ENCODE peak calls at places on chromosomes 6 and 20, in eight cellular contexts. One of them, this sample, is unnamed. For H3K4me1 and H3K27me3, the result is how much of the 10 kb centered on the place peaks cover.

GRCh38 chr20:14220986-14221385 is 116.4 kb downstream of the FLRT3 start:
- DNase-seq in GM23338: no peak
- DNase-seq in esophagus muscularis mucosa: no peak
- DNase-seq in neuronal stem cell: no peak
- DNase-seq in CD4-positive, alpha-beta memory T cell: no peak
- DNase-seq in pancreas: no peak
- DNase-seq in suprapubic skin: no peak
- DNase-seq in tibial artery: no peak
- DNase-seq in this sample: no peak

GRCh38 chr20:18057106-18057993 is at the start of gene OVOL2:
- DNase-seq in suprapubic skin: peak
- DNase-seq in GM23338: peak
- DNase-seq in tibial artery: no peak
- DNase-seq in pancreas: peak
- DNase-seq in neuronal stem cell: no peak
- DNase-seq in esophagus muscularis mucosa: no peak
- DNase-seq in CD4-positive, alpha-beta memory T cell: no peak
- DNase-seq in this sample: no peak

GRCh38 chr6:69063401-69063800 is 428.3 kb downstream of the ADGRB3 start:
- DNase-seq in pancreas: no peak
- DNase-seq in GM23338: no peak
- DNase-seq in CD4-positive, alpha-beta memory T cell: no peak
- DNase-seq in neuronal stem cell: no peak
- DNase-seq in suprapubic skin: no peak
- DNase-seq in esophagus muscularis mucosa: no peak
- DNase-seq in tibial artery: no peak
- DNase-seq in this sample: no peak

GRCh38 chr6:148523051-148523450 is 180.4 kb downstream of the SASH1 start:
- DNase-seq in esophagus muscularis mucosa: no peak
- DNase-seq in tibial artery: no peak
- DNase-seq in suprapubic skin: no peak
- DNase-seq in CD4-positive, alpha-beta memory T cell: no peak
- DNase-seq in neuronal stem cell: no peak
- DNase-seq in pancreas: no peak
- DNase-seq in GM23338: no peak
- DNase-seq in this sample: no peak

GRCh38 chr6:158593670-158594069 is 33.8 kb downstream of the TMEM181 start:
- DNase-seq in pancreas: no peak
- DNase-seq in CD4-positive, alpha-beta memory T cell: no peak
- DNase-seq in esophagus muscularis mucosa: no peak
- DNase-seq in neuronal stem cell: no peak
- DNase-seq in suprapubic skin: no peak
- DNase-seq in tibial artery: no peak
- DNase-seq in GM23338: no peak
- DNase-seq in this sample: no peak

GRCh38 chr20:41600926-41601631 is 17.1 kb downstream of the CHD6 start:
- DNase-seq in neuronal stem cell: no peak
- DNase-seq in tibial artery: no peak
- DNase-seq in CD4-positive, alpha-beta memory T cell: no peak
- DNase-seq in esophagus muscularis mucosa: no peak
- DNase-seq in GM23338: no peak
- DNase-seq in pancreas: no peak
- DNase-seq in suprapubic skin: no peak
- DNase-seq in this sample: no peak

GRCh38 chr6:86193821-86194220 is 551.1 kb upstream of the SYNCRIP start:
- DNase-seq in pancreas: no peak
- DNase-seq in suprapubic skin: no peak
- DNase-seq in tibial artery: no peak
- DNase-seq in esophagus muscularis mucosa: no peak
- DNase-seq in neuronal stem cell: no peak
- DNase-seq in GM23338: no peak
- DNase-seq in CD4-positive, alpha-beta memory T cell: no peak
- DNase-seq in this sample: no peak

GRCh38 chr20:11229772-11230171 is 556.0 kb upstream of the JAG1 start:
- DNase-seq in pancreas: peak
- DNase-seq in CD4-positive, alpha-beta memory T cell: no peak
- DNase-seq in tibial artery: peak
- DNase-seq in suprapubic skin: no peak
- DNase-seq in GM23338: no peak
- DNase-seq in esophagus muscularis mucosa: no peak
- DNase-seq in neuronal stem cell: peak
- DNase-seq in this sample: peak

GRCh38 chr6:28653876-28654275 is 128.2 kb downstream of the GPX5 start:
- DNase-seq in neuronal stem cell: no peak
- DNase-seq in GM23338: no peak
- DNase-seq in suprapubic skin: no peak
- DNase-seq in CD4-positive, alpha-beta memory T cell: no peak
- DNase-seq in esophagus muscularis mucosa: no peak
- DNase-seq in pancreas: no peak
- DNase-seq in tibial artery: no peak
- DNase-seq in this sample: no peak

GRCh38 chr20:9179193-9179802 is 110.4 kb downstream of the PLCB4 start:
- DNase-seq in CD4-positive, alpha-beta memory T cell: no peak
- DNase-seq in pancreas: no peak
- DNase-seq in tibial artery: no peak
- DNase-seq in esophagus muscularis mucosa: no peak
- DNase-seq in neuronal stem cell: no peak
- DNase-seq in GM23338: peak
- DNase-seq in suprapubic skin: no peak
- DNase-seq in this sample: no peak

GRCh38 chr6:55825402-55826051 is 49.9 kb downstream of the BMP5 start:
- DNase-seq in pancreas: no peak
- DNase-seq in neuronal stem cell: peak
- DNase-seq in suprapubic skin: no peak
- DNase-seq in esophagus muscularis mucosa: no peak
- DNase-seq in CD4-positive, alpha-beta memory T cell: no peak
- DNase-seq in GM23338: no peak
- DNase-seq in tibial artery: no peak
- DNase-seq in this sample: no peak

GRCh38 chr6:170243791-170244291 is 47.0 kb downstream of the DLL1 start:
- DNase-seq in GM23338: no peak
- DNase-seq in tibial artery: no peak
- DNase-seq in esophagus muscularis mucosa: no peak
- DNase-seq in neuronal stem cell: no peak
- DNase-seq in suprapubic skin: peak
- DNase-seq in pancreas: no peak
- DNase-seq in CD4-positive, alpha-beta memory T cell: no peak
- DNase-seq in this sample: no peak

GRCh38 chr20:18272451-18272850 is 15.9 kb upstream of the ZNF133 start:
- DNase-seq in GM23338: peak
- DNase-seq in tibial artery: peak
- DNase-seq in neuronal stem cell: no peak
- DNase-seq in CD4-positive, alpha-beta memory T cell: no peak
- DNase-seq in pancreas: no peak
- DNase-seq in suprapubic skin: no peak
- DNase-seq in esophagus muscularis mucosa: no peak
- DNase-seq in this sample: no peak

GRCh38 chr6:98039876-98040605 is 757.0 kb upstream of the MMS22L start:
- DNase-seq in suprapubic skin: no peak
- DNase-seq in esophagus muscularis mucosa: no peak
- DNase-seq in GM23338: peak
- DNase-seq in pancreas: no peak
- DNase-seq in neuronal stem cell: no peak
- DNase-seq in tibial artery: no peak
- DNase-seq in CD4-positive, alpha-beta memory T cell: no peak
- DNase-seq in this sample: no peak

GRCh38 chr6:160393966-160394653 is 45.9 kb downstream of the SLC22A3 start:
- DNase-seq in tibial artery: no peak
- DNase-seq in suprapubic skin: no peak
- DNase-seq in neuronal stem cell: no peak
- DNase-seq in pancreas: no peak
- DNase-seq in esophagus muscularis mucosa: no peak
- DNase-seq in GM23338: peak
- DNase-seq in CD4-positive, alpha-beta memory T cell: no peak
- DNase-seq in this sample: no peak

GRCh38 chr20:10434832-10435812 is at the start of gene SLX4IP:
- DNase-seq in suprapubic skin: peak
- DNase-seq in CD4-positive, alpha-beta memory T cell: peak
- DNase-seq in esophagus muscularis mucosa: peak
- DNase-seq in tibial artery: peak
- DNase-seq in neuronal stem cell: peak
- DNase-seq in pancreas: peak
- DNase-seq in GM23338: peak
- DNase-seq in this sample: peak

GRCh38 chr20:21529863-21530262 is 16.0 kb upstream of the NKX2-2 start:
- DNase-seq in GM23338: peak
- DNase-seq in suprapubic skin: no peak
- DNase-seq in esophagus muscularis mucosa: no peak
- DNase-seq in pancreas: no peak
- DNase-seq in tibial artery: no peak
- DNase-seq in neuronal stem cell: no peak
- DNase-seq in CD4-positive, alpha-beta memory T cell: no peak
- DNase-seq in this sample: no peak

DNA sequence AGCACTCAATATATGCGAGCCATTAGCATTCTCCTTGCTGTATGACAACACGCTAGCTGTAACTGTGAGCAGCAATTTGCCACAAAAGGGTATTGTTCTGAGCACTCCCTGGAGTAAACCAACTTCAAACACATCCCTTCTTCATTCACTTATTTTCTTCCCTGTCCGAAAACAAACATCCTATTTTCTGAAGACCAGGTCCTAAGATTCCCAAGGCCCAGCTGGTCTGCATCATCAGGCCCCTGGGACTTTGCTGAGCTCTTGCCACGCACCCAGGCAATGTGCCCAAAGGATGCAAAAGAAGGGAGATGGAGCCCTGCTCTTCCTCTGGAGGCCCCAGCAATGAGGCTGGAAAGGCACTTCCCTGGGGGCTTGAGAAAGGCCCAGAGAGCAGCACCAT is 118.1 kb downstream of the PREX1 start:
- DNase-seq in suprapubic skin: no peak
- DNase-seq in GM23338: no peak
- DNase-seq in neuronal stem cell: no peak
- DNase-seq in CD4-positive, alpha-beta memory T cell: no peak
- DNase-seq in tibial artery: no peak
- DNase-seq in esophagus muscularis mucosa: no peak
- DNase-seq in pancreas: no peak
- DNase-seq in this sample: no peak
- H3K4me1 ChIP-seq in suprapubic skin: under half
- H3K4me1 ChIP-seq in GM23338: under half
- H3K4me1 ChIP-seq in neuronal stem cell: under half
- H3K4me1 ChIP-seq in CD4-positive, alpha-beta memory T cell: half or more
- H3K4me1 ChIP-seq in tibial artery: under half
- H3K4me1 ChIP-seq in esophagus muscularis mucosa: under half
- H3K4me1 ChIP-seq in pancreas: under half
- H3K4me1 ChIP-seq in this sample: half or more

DNA sequence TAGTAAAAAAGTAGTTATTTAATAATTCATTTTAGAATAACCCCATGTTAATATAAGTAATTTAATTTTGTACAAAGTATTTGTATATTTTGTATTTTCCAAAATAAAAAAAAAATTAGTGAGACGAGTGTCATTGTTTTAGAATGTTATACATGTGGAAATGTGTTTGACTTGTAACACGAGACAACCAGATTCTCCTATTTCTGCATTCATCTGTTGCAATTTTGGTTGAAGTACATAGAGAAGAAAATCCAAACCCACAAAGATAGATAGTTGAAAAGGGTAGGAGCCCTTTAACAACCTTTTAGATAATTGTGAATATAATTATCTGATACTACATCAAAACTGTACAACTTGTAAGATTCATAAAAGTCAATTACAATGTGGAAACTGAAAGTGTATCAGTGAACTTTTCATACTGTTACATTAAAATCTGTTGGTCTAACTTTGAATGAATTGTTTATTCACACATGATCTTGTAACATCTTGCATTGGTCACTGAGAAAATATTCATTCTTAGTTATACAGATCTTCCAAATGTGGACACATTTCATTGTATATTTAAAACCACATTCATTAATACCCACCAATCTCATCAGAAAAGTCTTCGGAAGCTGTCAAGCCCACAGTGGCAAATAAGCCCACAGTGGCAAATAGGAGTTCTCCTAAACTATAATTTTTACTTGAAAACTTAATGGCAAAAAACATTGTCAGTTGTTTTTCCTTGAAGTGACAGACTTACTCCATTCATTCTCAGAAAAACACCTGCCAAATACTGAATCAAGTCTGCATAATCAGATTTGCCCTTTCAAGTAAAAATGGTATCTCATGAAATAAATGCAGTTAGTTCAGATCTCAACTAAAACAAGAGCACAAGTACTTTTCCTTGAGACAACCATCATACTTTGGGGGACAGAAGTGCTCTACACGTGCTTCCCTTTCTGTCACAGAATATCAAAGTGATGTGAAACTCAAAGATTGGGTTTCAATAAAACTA is 52.8 kb downstream of the FKBP5 start:
- DNase-seq in GM23338: no peak
- DNase-seq in pancreas: no peak
- DNase-seq in CD4-positive, alpha-beta memory T cell: no peak
- DNase-seq in suprapubic skin: no peak
- DNase-seq in esophagus muscularis mucosa: no peak
- DNase-seq in tibial artery: no peak
- DNase-seq in neuronal stem cell: no peak
- DNase-seq in this sample: no peak
- H3K27me3 ChIP-seq in GM23338: under half
- H3K27me3 ChIP-seq in pancreas: under half
- H3K27me3 ChIP-seq in CD4-positive, alpha-beta memory T cell: under half
- H3K27me3 ChIP-seq in suprapubic skin: under half
- H3K27me3 ChIP-seq in esophagus muscularis mucosa: under half
- H3K27me3 ChIP-seq in tibial artery: under half
- H3K27me3 ChIP-seq in neuronal stem cell: under half
- H3K27me3 ChIP-seq in this sample: under half

DNA sequence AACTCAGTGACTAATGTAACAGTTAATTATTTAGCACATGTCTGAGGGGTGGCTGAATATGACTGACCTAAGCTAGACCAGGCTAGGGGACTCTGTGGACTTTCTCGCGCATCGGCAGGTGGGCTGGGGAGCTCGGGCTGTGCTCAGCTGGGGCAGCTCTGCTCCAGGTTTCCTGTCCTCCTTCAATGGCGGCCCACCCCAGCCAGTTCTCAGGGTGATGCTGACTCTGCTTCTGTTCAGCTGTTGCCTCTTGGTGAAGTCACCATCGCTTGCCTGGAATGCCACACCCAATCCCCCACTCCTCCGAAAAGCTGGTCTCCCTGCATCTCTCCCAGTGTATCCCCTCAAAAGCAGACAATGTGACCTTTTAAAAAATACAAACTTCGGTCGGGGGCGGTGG is 20.0 kb downstream of the PPP1R3G start:
- DNase-seq in neuronal stem cell: no peak
- DNase-seq in esophagus muscularis mucosa: no peak
- DNase-seq in suprapubic skin: no peak
- DNase-seq in CD4-positive, alpha-beta memory T cell: no peak
- DNase-seq in pancreas: no peak
- DNase-seq in tibial artery: no peak
- DNase-seq in GM23338: no peak
- DNase-seq in this sample: no peak
- H3K4me1 ChIP-seq in neuronal stem cell: under half
- H3K4me1 ChIP-seq in esophagus muscularis mucosa: under half
- H3K4me1 ChIP-seq in suprapubic skin: under half
- H3K4me1 ChIP-seq in CD4-positive, alpha-beta memory T cell: under half
- H3K4me1 ChIP-seq in pancreas: under half
- H3K4me1 ChIP-seq in tibial artery: under half
- H3K4me1 ChIP-seq in GM23338: under half
- H3K4me1 ChIP-seq in this sample: under half

DNA sequence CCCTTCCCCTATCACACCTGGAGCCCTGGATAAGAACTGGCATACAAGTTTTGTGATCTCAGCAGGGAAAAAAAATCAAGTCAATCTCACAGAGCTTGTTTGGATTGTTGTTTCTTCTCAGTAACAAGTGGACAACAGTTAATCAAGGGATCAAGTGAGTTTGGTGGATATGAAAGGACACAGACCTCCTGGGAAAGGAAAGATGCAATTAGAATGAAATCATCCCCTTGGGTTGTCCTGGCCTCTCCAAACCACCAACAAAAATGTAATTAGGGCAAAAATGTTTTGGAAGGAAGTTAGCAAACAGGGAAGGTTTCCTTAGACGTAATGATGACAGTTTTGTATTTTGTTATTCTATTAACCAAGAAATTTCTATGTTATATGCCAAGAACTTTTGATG is 99.1 kb upstream of the PRDM1 start:
- DNase-seq in suprapubic skin: no peak
- DNase-seq in neuronal stem cell: no peak
- DNase-seq in pancreas: no peak
- DNase-seq in tibial artery: no peak
- DNase-seq in GM23338: no peak
- DNase-seq in esophagus muscularis mucosa: no peak
- DNase-seq in CD4-positive, alpha-beta memory T cell: no peak
- DNase-seq in this sample: no peak
- H3K27me3 ChIP-seq in suprapubic skin: under half
- H3K27me3 ChIP-seq in neuronal stem cell: half or more
- H3K27me3 ChIP-seq in pancreas: under half
- H3K27me3 ChIP-seq in tibial artery: under half
- H3K27me3 ChIP-seq in GM23338: half or more
- H3K27me3 ChIP-seq in esophagus muscularis mucosa: under half
- H3K27me3 ChIP-seq in CD4-positive, alpha-beta memory T cell: under half
- H3K27me3 ChIP-seq in this sample: under half

This sample was measured in thoracic aorta.